ENCODE peak calls at places on chromosome 3, in five cellular contexts. K, L, E, O and I are unnamed samples.

GRCh38 chr3:52197842-52198625 is at the start of gene ALAS1:
- DNase-seq in K (peak), L (peak), E (peak), O (peak), I (peak)

GRCh38 chr3:99875573-99875924 is 57.9 kb downstream of the CMSS1 start:
- DNase-seq in O (no peak), E (no peak), K (no peak), L (no peak), I (no peak)

GRCh38 chr3:53646723-53647122 is 152.3 kb downstream of the CACNA1D start:
- DNase-seq in L (no peak), E (no peak), K (no peak), O (no peak), I (no peak)

GRCh38 chr3:79406175-79406574 is 361.6 kb downstream of the ROBO1 start:
- DNase-seq in K (no peak), O (no peak), E (no peak), L (no peak), I (no peak)

GRCh38 chr3:64909011-64909410 is 221.2 kb upstream of the ADAMTS9 start:
- DNase-seq in K (no peak), L (no peak), O (no peak), E (no peak), I (no peak)

GRCh38 chr3:157436583-157437300 is at the start of gene PTX3:
- DNase-seq in E (peak), K (no peak), L (peak), O (peak), I (peak)

GRCh38 chr3:156317457-156317856 is 197.1 kb downstream of the KCNAB1 start:
- DNase-seq in O (no peak), K (no peak), E (no peak), L (no peak), I (no peak)

GRCh38 chr3:62252614-62253147 is 120.7 kb downstream of the FEZF2 start:
- DNase-seq in O (no peak), L (no peak), E (no peak), K (no peak), I (no peak)

GRCh38 chr3:140715035-140715434 is 37.2 kb downstream of the TRIM42 start:
- DNase-seq in L (no peak), E (no peak), O (no peak), K (no peak), I (no peak)

GRCh38 chr3:161913786-161914389 is 417.3 kb downstream of the OTOL1 start:
- DNase-seq in K (no peak), E (no peak), O (no peak), L (no peak), I (no peak)

GRCh38 chr3:66473181-66473580 is 27.6 kb downstream of the LRIG1 start:
- DNase-seq in K (no peak), O (no peak), L (no peak), E (no peak), I (no peak)

GRCh38 chr3:130783629-130784028 is 37.0 kb upstream of the PIK3R4 start:
- DNase-seq in E (no peak), K (no peak), O (no peak), L (no peak), I (no peak)

GRCh38 chr3:13963137-13963886 is 83.4 kb upstream of the WNT7A start:
- DNase-seq in E (no peak), O (no peak), K (no peak), L (no peak), I (no peak)

GRCh38 chr3:29140706-29141105 is 140.2 kb upstream of the RBMS3 start:
- DNase-seq in K (no peak), O (no peak), E (no peak), L (no peak), I (no peak)

GRCh38 chr3:169812844-169813677 is at the start of the genes LRRC34 and LRRIQ4:
- DNase-seq in L (peak), E (peak), K (peak), O (peak), I (peak)

GRCh38 chr3:130276203-130276803 is 69.2 kb upstream of the COL6A5 start:
- DNase-seq in L (peak), K (no peak), E (no peak), O (peak), I (no peak)

GRCh38 chr3:55180936-55181535 is 253.2 kb upstream of the LRTM1 start:
- DNase-seq in O (no peak), K (no peak), E (no peak), L (peak), I (no peak)

GRCh38 chr3:195559723-195560409 is 16.7 kb upstream of the PPP1R2 start:
- DNase-seq in O (no peak), K (peak), E (no peak), L (peak), I (no peak)

GRCh38 chr3:30673425-30674341 is 67.3 kb downstream of the TGFBR2 start:
- DNase-seq in O (no peak), K (no peak), L (no peak), E (no peak), I (no peak)

GRCh38 chr3:23805881-23806321 is at the start of gene UBE2E1:
- DNase-seq in L (peak), O (peak), E (peak), K (peak), I (peak)

GRCh38 chr3:52438579-52439425 is 6.1 kb downstream of the SEMA3G start:
- DNase-seq in L (no peak), O (no peak), E (no peak), K (peak), I (no peak)

GRCh38 chr3:179289295-179289694 is 33.5 kb upstream of the ZNF639 start:
- DNase-seq in K (no peak), E (no peak), L (no peak), O (no peak), I (no peak)

GRCh38 chr3:193851416-193851815 is 258.4 kb downstream of the OPA1 start:
- DNase-seq in L (no peak), E (no peak), K (no peak), O (no peak), I (no peak)

GRCh38 chr3:14306167-14306566 is 96.2 kb upstream of the SLC6A6 start:
- DNase-seq in L (no peak), O (no peak), K (no peak), E (no peak), I (no peak)

GRCh38 chr3:140870351-140870750 is 71.3 kb upstream of the SLC25A36 start:
- DNase-seq in O (no peak), E (no peak), K (no peak), L (no peak), I (no peak)

GRCh38 chr3:194072097-194072428 is 63.9 kb upstream of the HES1 start:
- DNase-seq in O (no peak), K (no peak), E (no peak), L (no peak), I (peak)

GRCh38 chr3:174710622-174711021 is 148.5 kb upstream of the NAALADL2 start:
- DNase-seq in E (no peak), O (no peak), K (no peak), L (no peak), I (no peak)

GRCh38 chr3:49813497-49814174 is at the start of gene UBA7:
- DNase-seq in O (peak), K (no peak), E (no peak), L (peak), I (no peak)

GRCh38 chr3:180747805-180748361 is 68.6 kb upstream of the CCDC39 start:
- DNase-seq in E (no peak), L (no peak), O (no peak), K (no peak), I (no peak)

GRCh38 chr3:162507397-162507796 is 1010.8 kb downstream of the OTOL1 start:
- DNase-seq in L (no peak), K (no peak), O (no peak), E (no peak), I (no peak)

GRCh38 chr3:31432897-31433678 is 99.6 kb upstream of the STT3B start:
- DNase-seq in L (no peak), K (no peak), O (no peak), E (no peak), I (no peak)

GRCh38 chr3:106168941-106169340 is 300.1 kb upstream of the CBLB start:
- DNase-seq in L (no peak), E (no peak), O (no peak), K (no peak), I (no peak)

GRCh38 chr3:186413615-186414415 is 51.8 kb upstream of the DGKG start:
- DNase-seq in L (peak), E (no peak), O (peak), K (peak), I (peak)

GRCh38 chr3:23949784-23950183 is 4.7 kb downstream of the NR1D2 start:
- DNase-seq in K (no peak), E (no peak), O (peak), L (peak), I (no peak)

GRCh38 chr3:140630866-140631265 is 47.0 kb upstream of the TRIM42 start:
- DNase-seq in E (no peak), K (no peak), L (no peak), O (no peak), I (no peak)

GRCh38 chr3:42172047-42172654 is 81.0 kb downstream of the TRAK1 start:
- DNase-seq in O (no peak), E (no peak), K (no peak), L (no peak), I (no peak)

GRCh38 chr3:123535580-123535979 is 49.3 kb downstream of the HACD2 start:
- DNase-seq in L (no peak), K (no peak), O (no peak), E (no peak), I (no peak)

DNA sequence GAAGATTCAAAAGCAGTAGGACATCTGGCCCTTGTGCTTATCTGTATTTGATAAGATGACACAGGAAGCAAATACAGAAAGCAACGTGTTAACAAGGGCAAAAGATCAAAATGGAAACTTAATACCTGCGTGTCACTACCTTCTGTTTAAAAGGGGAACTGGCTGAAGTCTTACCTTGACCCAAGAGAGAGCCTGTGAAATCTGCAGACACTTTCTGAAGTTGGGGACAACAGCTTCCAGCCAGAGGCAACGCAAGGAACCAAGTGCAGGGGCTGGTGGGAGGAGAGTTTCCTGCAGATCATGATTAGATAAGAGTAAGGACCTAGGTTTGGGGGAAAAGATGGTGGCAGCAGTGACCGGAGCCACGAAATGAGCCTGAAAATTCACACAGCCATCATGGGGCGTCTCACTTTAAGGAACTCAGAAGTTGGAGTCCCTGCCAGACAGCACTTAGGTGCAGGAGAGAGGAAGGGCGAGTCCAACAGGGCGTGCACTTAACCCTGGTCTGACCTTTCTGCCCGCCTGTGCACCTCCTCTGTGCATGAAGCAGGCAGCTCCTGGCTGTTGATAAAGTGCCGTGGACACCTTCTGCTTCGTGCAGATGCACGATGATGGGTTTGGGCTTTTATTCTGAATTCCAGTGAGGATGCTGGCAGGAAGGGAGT is 153.5 kb upstream of the BHLHE40 start:
- DNase-seq in O (peak), E (no peak), K (no peak), L (peak), I (no peak)
- TF ChIP-seq POLR2A in O (no peak), E (no peak), K (no peak), L (no peak), I (no peak)

DNA sequence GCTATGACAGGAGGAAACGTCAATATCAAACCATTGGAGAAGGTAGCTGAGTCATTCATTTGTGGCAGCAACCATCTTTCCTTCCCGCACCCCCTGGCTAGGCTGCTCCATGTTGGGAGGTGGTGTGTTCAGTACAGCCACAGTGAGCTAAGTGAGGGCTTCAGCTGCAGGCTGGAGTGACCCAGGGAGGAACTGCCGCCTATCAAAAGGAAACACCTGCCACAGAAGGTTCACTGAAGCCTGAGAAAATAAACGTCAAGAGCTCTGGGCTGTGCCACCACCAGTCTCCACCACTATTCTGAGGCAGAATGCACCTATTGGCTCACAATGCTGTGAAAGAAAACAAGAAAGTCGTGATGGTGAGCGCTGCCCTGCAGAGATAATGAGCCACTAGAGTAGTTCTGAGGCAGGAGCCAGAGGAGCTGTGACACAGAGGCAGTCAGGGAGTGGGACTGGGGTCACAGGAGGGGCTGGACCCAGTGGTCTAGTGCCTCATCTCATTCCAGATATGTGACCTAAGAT is 34.8 kb upstream of the CD47 start:
- DNase-seq in L (no peak), O (no peak), K (peak), E (peak), I (no peak)
- TF ChIP-seq POLR2A in L (no peak), O (no peak), K (no peak), E (peak), I (no peak)

GRCh38 chr3:150703756-150704344 is at the start of gene ERICH6:
- DNase-seq in O (peak), L (peak), K (peak), E (peak), I (peak)
- TF ChIP-seq POLR2A in O (peak), L (peak), K (no peak), E (peak), I (peak)

DNA sequence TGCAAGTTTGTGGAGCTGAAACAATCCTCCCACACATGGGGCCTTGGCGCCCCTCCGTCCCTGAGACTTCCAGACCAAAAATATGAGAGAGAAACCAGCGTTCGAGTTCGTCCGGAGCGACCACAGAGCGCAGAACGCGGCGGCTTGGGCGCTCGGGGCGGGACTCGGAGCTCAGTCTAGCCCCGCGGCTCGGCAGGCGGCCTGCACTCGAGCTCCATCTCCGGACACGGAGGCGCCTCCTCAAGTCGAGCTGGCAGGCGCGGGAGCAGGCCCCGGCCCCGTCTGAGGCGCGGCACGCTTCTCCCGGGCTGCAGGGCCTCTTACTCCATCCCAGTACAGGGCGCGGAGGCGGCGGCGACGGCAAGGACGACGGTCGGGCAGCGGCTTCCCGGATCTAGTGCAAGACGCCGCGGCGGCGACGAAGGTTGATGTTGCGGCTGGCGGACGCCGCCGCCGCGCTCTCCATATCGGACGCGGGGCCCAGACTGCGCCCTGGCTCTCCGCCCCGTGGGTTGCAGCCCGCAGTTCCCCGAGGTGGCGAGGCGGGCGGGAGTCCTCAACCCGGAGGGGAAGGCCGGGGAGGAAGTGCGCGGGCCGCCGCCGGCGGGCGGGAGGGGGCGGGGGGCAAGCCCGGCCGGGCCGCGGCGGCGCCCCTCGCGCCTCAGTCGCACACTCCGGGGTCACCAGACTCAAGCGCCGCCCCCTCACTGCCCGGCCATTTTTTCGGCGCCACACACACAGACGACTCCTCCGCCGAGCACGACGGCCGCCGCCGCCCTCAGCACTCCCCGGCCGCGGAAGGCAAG is 674 bp downstream of the MSL2 start:
- DNase-seq in E (peak), K (peak), L (peak), O (peak), I (peak)
- TF ChIP-seq POLR2A in E (no peak), K (no peak), L (peak), O (no peak), I (no peak)

GRCh38 chr3:9948586-9948985 is 3.6 kb downstream of the PRRT3 start:
- DNase-seq in L (no peak), O (no peak), K (no peak), E (no peak), I (no peak)

GRCh38 chr3:9945358-9945757 is 6.8 kb downstream of the PRRT3 start:
- DNase-seq in E (no peak), O (no peak), K (no peak), L (no peak), I (no peak)

GRCh38 chr3:9949115-9949514 is 3.1 kb downstream of the PRRT3 start:
- DNase-seq in L (no peak), K (no peak), O (no peak), E (no peak), I (no peak)

GRCh38 chr3:9946112-9947024 is 5.8 kb downstream of the PRRT3 start:
- DNase-seq in O (peak), L (peak), E (peak), K (peak), I (peak)

DNA sequence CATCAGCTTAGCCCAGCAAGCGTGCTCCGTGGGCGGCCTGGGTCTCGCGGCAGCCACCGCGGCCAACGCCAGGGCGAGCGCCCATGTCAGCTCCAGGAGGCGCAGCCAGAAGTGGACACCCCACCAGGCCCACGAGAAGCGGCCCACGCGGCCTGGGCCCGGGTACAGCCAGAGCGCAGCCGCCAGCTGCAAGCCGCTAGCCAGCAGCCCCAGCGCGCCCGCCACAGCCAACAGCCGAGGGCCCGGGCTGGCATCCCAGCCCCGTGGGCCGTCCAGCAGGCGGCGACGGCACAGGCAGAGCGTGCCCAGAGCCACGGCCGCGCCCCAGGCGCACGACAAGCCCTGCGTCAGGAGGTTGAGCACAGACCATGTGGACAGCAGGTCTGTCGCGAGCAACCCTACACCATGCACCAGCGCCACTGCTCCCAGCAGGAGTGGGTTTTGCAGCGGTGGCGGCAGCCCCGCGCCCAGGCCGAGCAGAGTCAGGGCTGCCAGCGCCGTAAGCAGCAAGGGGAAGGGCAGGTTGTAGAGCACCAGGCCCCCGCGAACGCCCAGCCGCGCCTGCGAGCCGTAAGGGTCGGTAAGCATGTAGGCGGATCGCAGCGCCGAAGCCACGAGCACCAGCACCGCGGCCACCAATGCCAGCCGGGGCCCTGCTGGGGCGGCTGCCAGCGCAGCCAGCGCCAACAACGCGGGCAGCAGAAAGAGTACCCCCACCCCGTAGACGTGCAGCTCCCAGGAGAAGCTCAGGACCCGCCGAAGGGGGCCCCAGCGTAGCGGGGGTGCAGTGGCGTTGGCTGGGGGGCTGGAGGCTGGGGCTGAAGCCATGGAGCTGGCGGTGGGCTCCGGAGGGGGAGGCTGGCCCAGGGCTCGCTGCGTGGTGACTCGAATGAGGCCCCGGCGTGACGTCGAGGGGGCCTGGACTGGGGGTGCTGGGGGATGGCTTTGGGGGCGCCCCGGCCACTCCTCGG is 4.9 kb downstream of the PRRT3 start:
- DNase-seq in L (peak), O (peak), K (peak), E (no peak), I (peak)
- TF ChIP-seq POLR2A in L (no peak), O (peak), K (no peak), E (no peak), I (no peak)

GRCh38 chr3:16289144-16289889 is 24.3 kb downstream of the OXNAD1 start:
- DNase-seq in E (no peak), O (no peak), K (no peak), L (no peak), I (no peak)

GRCh38 chr3:16290007-16290826 is 25.2 kb downstream of the OXNAD1 start:
- DNase-seq in K (no peak), O (peak), E (no peak), L (peak), I (no peak)

GRCh38 chr3:16286672-16287604 is 21.9 kb downstream of the OXNAD1 start:
- DNase-seq in K (no peak), L (no peak), O (no peak), E (no peak), I (no peak)

GRCh38 chr3:16288664-16289063 is 23.7 kb downstream of the OXNAD1 start:
- DNase-seq in K (no peak), E (no peak), O (no peak), L (no peak), I (no peak)

DNA sequence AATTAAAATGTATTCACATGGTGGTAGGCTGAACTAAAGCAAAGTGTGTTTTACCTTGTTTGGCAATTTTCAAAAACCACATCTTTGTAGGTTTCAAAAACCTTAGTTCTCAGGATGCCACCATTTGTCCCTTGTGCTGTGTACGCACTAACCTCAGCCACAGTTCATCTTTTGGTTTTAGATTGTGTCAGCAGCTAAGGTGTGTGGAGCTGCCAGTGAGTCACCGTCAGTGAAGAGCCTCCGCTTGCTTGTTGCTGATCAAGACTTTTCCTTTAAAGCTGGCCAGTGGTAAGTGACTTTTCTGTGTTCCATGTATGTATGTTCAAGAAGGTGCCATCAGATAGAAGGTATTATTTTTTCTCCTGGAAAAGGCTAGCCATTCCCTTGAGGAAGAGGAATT is 21.1 kb downstream of the OXNAD1 start:
- DNase-seq in L (peak), K (no peak), E (no peak), O (peak), I (no peak)
- TF ChIP-seq POLR2A in L (no peak), K (no peak), E (peak), O (peak), I (no peak)